ENCODE peak calls at places on chromosomes 1 and 21, in four cellular contexts. One of them, this sample, is unnamed.

GRCh38 chr1:42206164-42206563 is 41.6 kb upstream of the GUCA2A start:
- DNase-seq in kidney: no peak
- DNase-seq in Calu3: peak
- DNase-seq in choroid plexus epithelial cell: no peak
- DNase-seq in this sample: no peak

GRCh38 chr1:171965802-171966201 is 124.5 kb downstream of the DNM3 start:
- DNase-seq in kidney: no peak
- DNase-seq in Calu3: no peak
- DNase-seq in choroid plexus epithelial cell: peak
- DNase-seq in this sample: no peak

GRCh38 chr21:33789697-33790096 is 125.9 kb downstream of the ATP5PO start:
- DNase-seq in kidney: no peak
- DNase-seq in Calu3: no peak
- DNase-seq in choroid plexus epithelial cell: peak
- DNase-seq in this sample: no peak

GRCh38 chr1:26350343-26350700 is 3.6 kb downstream of the CRYBG2 start:
- DNase-seq in kidney: no peak
- DNase-seq in Calu3: no peak
- DNase-seq in choroid plexus epithelial cell: no peak
- DNase-seq in this sample: no peak

GRCh38 chr1:108080448-108080847 is 115.5 kb upstream of the VAV3 start:
- DNase-seq in kidney: no peak
- DNase-seq in Calu3: no peak
- DNase-seq in choroid plexus epithelial cell: no peak
- DNase-seq in this sample: no peak

GRCh38 chr1:61050541-61051454 is 31.6 kb upstream of the NFIA start:
- DNase-seq in kidney: peak
- DNase-seq in Calu3: peak
- DNase-seq in choroid plexus epithelial cell: peak
- DNase-seq in this sample: peak

GRCh38 chr1:161198877-161199431 is at the start of gene ADAMTS4:
- DNase-seq in kidney: peak
- DNase-seq in Calu3: no peak
- DNase-seq in choroid plexus epithelial cell: peak
- DNase-seq in this sample: no peak

GRCh38 chr1:114130846-114131525 is 22.7 kb downstream of the SYT6 start:
- DNase-seq in kidney: no peak
- DNase-seq in Calu3: no peak
- DNase-seq in choroid plexus epithelial cell: no peak
- DNase-seq in this sample: no peak

GRCh38 chr1:67134692-67135091 is at the start of gene C1orf141:
- DNase-seq in kidney: no peak
- DNase-seq in Calu3: no peak
- DNase-seq in choroid plexus epithelial cell: peak
- DNase-seq in this sample: peak

GRCh38 chr21:35563885-35564451 is 496.4 kb downstream of the SETD4 start:
- DNase-seq in kidney: peak
- DNase-seq in Calu3: no peak
- DNase-seq in choroid plexus epithelial cell: peak
- DNase-seq in this sample: no peak

GRCh38 chr1:204726478-204726877 is 40.9 kb upstream of the LRRN2 start:
- DNase-seq in kidney: no peak
- DNase-seq in Calu3: peak
- DNase-seq in choroid plexus epithelial cell: peak
- DNase-seq in this sample: no peak

GRCh38 chr1:154115180-154115579 is 39.7 kb downstream of the NUP210L start:
- DNase-seq in kidney: no peak
- DNase-seq in Calu3: no peak
- DNase-seq in choroid plexus epithelial cell: peak
- DNase-seq in this sample: no peak

GRCh38 chr1:232978091-232978634 is 27.8 kb downstream of the NTPCR start:
- DNase-seq in kidney: no peak
- DNase-seq in Calu3: no peak
- DNase-seq in choroid plexus epithelial cell: peak
- DNase-seq in this sample: no peak

GRCh38 chr1:6033986-6034749 is 11.5 kb upstream of the KCNAB2 start:
- DNase-seq in kidney: no peak
- DNase-seq in Calu3: peak
- DNase-seq in choroid plexus epithelial cell: peak
- DNase-seq in this sample: peak

GRCh38 chr1:178134061-178134460 is 40.2 kb downstream of the RASAL2 start:
- DNase-seq in kidney: no peak
- DNase-seq in Calu3: no peak
- DNase-seq in choroid plexus epithelial cell: peak
- DNase-seq in this sample: no peak

GRCh38 chr21:32949701-32950100 is 76.0 kb upstream of the OLIG2 start:
- DNase-seq in kidney: no peak
- DNase-seq in Calu3: no peak
- DNase-seq in choroid plexus epithelial cell: no peak
- DNase-seq in this sample: no peak

GRCh38 chr21:32021319-32022027 is 148.7 kb downstream of the HUNK start:
- DNase-seq in kidney: no peak
- DNase-seq in Calu3: no peak
- DNase-seq in choroid plexus epithelial cell: no peak
- DNase-seq in this sample: no peak

GRCh38 chr1:205244383-205244782 is 16.6 kb downstream of the TMCC2 start:
- DNase-seq in kidney: no peak
- DNase-seq in Calu3: no peak
- DNase-seq in choroid plexus epithelial cell: no peak
- DNase-seq in this sample: no peak

GRCh38 chr1:172928412-172928811 is 122.3 kb downstream of the TNFSF18 start:
- DNase-seq in kidney: no peak
- DNase-seq in Calu3: no peak
- DNase-seq in choroid plexus epithelial cell: peak
- DNase-seq in this sample: no peak

GRCh38 chr1:38334930-38335592 is 288.5 kb upstream of the POU3F1 start:
- DNase-seq in kidney: no peak
- DNase-seq in Calu3: no peak
- DNase-seq in choroid plexus epithelial cell: no peak
- DNase-seq in this sample: no peak

GRCh38 chr1:15953294-15953771 is 22.6 kb downstream of the ZBTB17 start:
- DNase-seq in kidney: peak
- DNase-seq in Calu3: no peak
- DNase-seq in choroid plexus epithelial cell: peak
- DNase-seq in this sample: no peak

GRCh38 chr1:19485362-19486187 is at the start of gene CAPZB:
- DNase-seq in kidney: peak
- DNase-seq in Calu3: peak
- DNase-seq in choroid plexus epithelial cell: peak
- DNase-seq in this sample: peak

GRCh38 chr1:15736035-15736665 is at the start of gene SLC25A34:
- DNase-seq in kidney: peak
- DNase-seq in Calu3: no peak
- DNase-seq in choroid plexus epithelial cell: no peak
- DNase-seq in this sample: no peak

GRCh38 chr1:165259236-165259635 is 97.3 kb downstream of the LMX1A start:
- DNase-seq in kidney: no peak
- DNase-seq in Calu3: no peak
- DNase-seq in choroid plexus epithelial cell: no peak
- DNase-seq in this sample: no peak

GRCh38 chr1:12619396-12620141 is 1.6 kb upstream of the DHRS3 start:
- DNase-seq in kidney: peak
- DNase-seq in Calu3: peak
- DNase-seq in choroid plexus epithelial cell: peak
- DNase-seq in this sample: peak

GRCh38 chr1:113133038-113133437 is 60.0 kb downstream of the LRIG2 start:
- DNase-seq in kidney: no peak
- DNase-seq in Calu3: no peak
- DNase-seq in choroid plexus epithelial cell: no peak
- DNase-seq in this sample: no peak

GRCh38 chr1:153599847-153600246 is 13.1 kb downstream of the S100A16 start:
- DNase-seq in kidney: no peak
- DNase-seq in Calu3: no peak
- DNase-seq in choroid plexus epithelial cell: peak
- DNase-seq in this sample: no peak

GRCh38 chr1:65459397-65459768 is 38.9 kb downstream of the LEPR start:
- DNase-seq in kidney: no peak
- DNase-seq in Calu3: peak
- DNase-seq in choroid plexus epithelial cell: peak
- DNase-seq in this sample: no peak

GRCh38 chr1:117653732-117654484 is 48.1 kb downstream of the TENT5C start:
- DNase-seq in kidney: no peak
- DNase-seq in Calu3: no peak
- DNase-seq in choroid plexus epithelial cell: no peak
- DNase-seq in this sample: no peak

GRCh38 chr1:9428601-9429368 is 110.5 kb upstream of the SLC25A33 start:
- DNase-seq in kidney: peak
- DNase-seq in Calu3: peak
- DNase-seq in choroid plexus epithelial cell: peak
- DNase-seq in this sample: peak
- TF ChIP-seq CTCF in kidney: no peak
- TF ChIP-seq CTCF in Calu3: no peak
- TF ChIP-seq CTCF in choroid plexus epithelial cell: peak
- TF ChIP-seq CTCF in this sample: no peak

GRCh38 chr1:81304187-81304586 is 496.5 kb upstream of the ADGRL2 start:
- DNase-seq in kidney: no peak
- DNase-seq in Calu3: no peak
- DNase-seq in choroid plexus epithelial cell: peak
- DNase-seq in this sample: no peak

GRCh38 chr1:81305997-81306452 is 494.7 kb upstream of the ADGRL2 start:
- DNase-seq in kidney: no peak
- DNase-seq in Calu3: peak
- DNase-seq in choroid plexus epithelial cell: peak
- DNase-seq in this sample: no peak
- TF ChIP-seq CTCF in kidney: peak
- TF ChIP-seq CTCF in Calu3: no peak
- TF ChIP-seq CTCF in choroid plexus epithelial cell: peak
- TF ChIP-seq CTCF in this sample: no peak

GRCh38 chr21:27476696-27477095 is 509.8 kb upstream of the ADAMTS5 start:
- DNase-seq in kidney: no peak
- DNase-seq in Calu3: no peak
- DNase-seq in choroid plexus epithelial cell: peak
- DNase-seq in this sample: no peak
- TF ChIP-seq CTCF in kidney: peak
- TF ChIP-seq CTCF in Calu3: no peak
- TF ChIP-seq CTCF in choroid plexus epithelial cell: peak
- TF ChIP-seq CTCF in this sample: no peak

GRCh38 chr1:33446590-33446989 is 15.7 kb upstream of the PHC2 start:
- DNase-seq in kidney: no peak
- DNase-seq in Calu3: no peak
- DNase-seq in choroid plexus epithelial cell: no peak
- DNase-seq in this sample: no peak
- TF ChIP-seq CTCF in kidney: no peak
- TF ChIP-seq CTCF in Calu3: no peak
- TF ChIP-seq CTCF in choroid plexus epithelial cell: no peak
- TF ChIP-seq CTCF in this sample: no peak

DNA sequence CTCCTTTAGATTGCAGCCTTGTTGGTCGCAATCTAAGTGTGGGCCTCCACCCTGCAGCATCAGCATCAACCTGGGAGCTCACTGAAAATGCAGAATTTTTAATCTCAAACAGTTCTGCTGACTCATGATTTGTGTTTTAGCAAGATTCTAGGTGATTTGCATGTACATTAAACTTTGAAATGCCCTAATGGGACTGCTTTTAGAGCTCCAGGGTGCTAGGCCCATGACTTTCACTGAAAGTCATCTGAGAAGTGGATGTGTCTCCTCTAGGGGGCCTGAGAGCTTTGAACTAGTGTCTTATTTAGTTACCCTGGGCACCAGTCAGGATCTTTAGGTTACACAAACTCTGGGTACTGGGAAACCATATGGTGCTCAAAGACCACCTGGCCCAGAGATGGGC is 9.0 kb downstream of the TRIM67 start:
- DNase-seq in kidney: no peak
- DNase-seq in Calu3: no peak
- DNase-seq in choroid plexus epithelial cell: no peak
- DNase-seq in this sample: no peak
- TF ChIP-seq CTCF in kidney: no peak
- TF ChIP-seq CTCF in Calu3: peak
- TF ChIP-seq CTCF in choroid plexus epithelial cell: peak
- TF ChIP-seq CTCF in this sample: no peak

GRCh38 chr1:82775402-82776000 is 974.8 kb downstream of the ADGRL2 start:
- DNase-seq in kidney: peak
- DNase-seq in Calu3: peak
- DNase-seq in choroid plexus epithelial cell: peak
- DNase-seq in this sample: peak
- TF ChIP-seq CTCF in kidney: peak
- TF ChIP-seq CTCF in Calu3: no peak
- TF ChIP-seq CTCF in choroid plexus epithelial cell: peak
- TF ChIP-seq CTCF in this sample: peak

DNA sequence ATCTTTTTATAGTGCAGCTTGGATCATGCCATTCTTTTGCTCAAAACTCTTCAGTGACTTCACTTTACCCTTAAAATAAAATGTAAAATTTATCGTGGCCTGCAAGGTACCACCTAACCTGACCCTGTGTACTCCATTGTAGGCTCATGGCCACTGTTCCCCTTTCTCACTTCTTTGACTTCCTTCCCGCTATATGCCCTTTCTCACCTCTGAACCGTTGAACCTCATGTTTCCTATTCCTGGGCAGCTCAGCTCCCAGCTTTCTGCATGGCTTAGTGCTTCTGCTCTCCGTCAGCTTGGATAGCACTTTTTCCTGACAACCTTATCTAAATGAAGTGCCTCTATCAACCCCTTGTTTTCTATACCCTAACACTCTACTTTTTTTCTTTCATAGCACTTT is 61.1 kb upstream of the GPR25 start:
- DNase-seq in kidney: no peak
- DNase-seq in Calu3: no peak
- DNase-seq in choroid plexus epithelial cell: no peak
- DNase-seq in this sample: no peak
- TF ChIP-seq CTCF in kidney: no peak
- TF ChIP-seq CTCF in Calu3: no peak
- TF ChIP-seq CTCF in choroid plexus epithelial cell: no peak
- TF ChIP-seq CTCF in this sample: no peak

DNA sequence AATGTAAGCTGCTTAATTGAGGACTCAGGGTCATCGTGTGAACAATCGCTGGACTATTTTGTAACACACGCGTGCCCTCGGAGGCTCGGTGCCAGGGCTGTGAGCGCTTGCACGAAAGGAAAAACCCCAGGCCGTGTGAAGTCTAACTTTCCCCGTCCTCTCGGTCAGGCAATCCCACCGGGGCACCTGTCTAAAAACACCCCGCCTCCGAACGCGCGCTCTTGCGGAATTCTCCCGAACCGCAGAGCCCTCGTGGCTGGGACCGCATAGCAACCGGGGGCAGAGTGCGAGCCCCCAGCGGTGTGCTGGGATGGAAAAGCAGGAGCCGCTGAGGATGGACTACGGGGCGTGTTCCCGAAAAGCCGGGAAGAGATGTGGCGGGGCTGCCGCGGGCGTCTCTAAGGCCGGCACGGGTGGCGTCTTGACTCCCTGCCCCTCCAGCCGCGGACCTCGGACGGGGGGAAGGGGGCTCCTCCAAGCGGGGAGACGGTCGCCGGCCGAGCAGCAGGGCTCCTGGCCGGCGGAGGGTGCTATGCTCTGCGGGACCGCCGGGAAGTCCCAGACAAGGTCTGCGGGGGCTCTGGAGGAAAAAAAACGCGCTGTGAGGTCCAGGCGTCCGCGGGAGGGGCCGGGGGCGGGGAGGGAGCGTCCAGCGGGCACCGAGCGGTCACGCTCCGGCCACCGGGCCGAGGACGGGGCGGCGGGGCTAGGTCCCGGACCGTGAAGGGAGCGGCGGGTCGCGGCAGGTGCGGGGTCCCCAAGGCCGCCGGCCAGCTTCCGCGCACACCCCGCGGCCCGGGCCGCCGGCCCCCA is 936 bp downstream of the ZBTB21 start:
- DNase-seq in kidney: peak
- DNase-seq in Calu3: peak
- DNase-seq in choroid plexus epithelial cell: peak
- DNase-seq in this sample: peak
- TF ChIP-seq CTCF in kidney: no peak
- TF ChIP-seq CTCF in Calu3: peak
- TF ChIP-seq CTCF in choroid plexus epithelial cell: no peak
- TF ChIP-seq CTCF in this sample: no peak

This sample was measured in endothelial cell.